ENCODE peak calls at places on chromosomes 3 and 15, in six cellular contexts. J, M, E, B, T and P are unnamed samples. For H3K27me3, the result is how much of the 10 kb centered on the place peaks cover.

GRCh38 chr3:151467069-151467468 is 6.2 kb upstream of the IGSF10 start:
- DNase-seq in J (no peak), B (no peak), T (no peak), M (no peak), E (no peak), P (no peak)

GRCh38 chr15:100671124-100671680 is 68.8 kb downstream of the ASB7 start:
- DNase-seq in B (no peak), E (no peak), J (no peak), T (no peak), M (no peak), P (no peak)

GRCh38 chr3:54034971-54035370 is 87.4 kb upstream of the CACNA2D3 start:
- DNase-seq in T (no peak), M (no peak), J (no peak), B (no peak), E (no peak), P (no peak)

GRCh38 chr15:69394556-69395282 is 19.4 kb upstream of the KIF23 start:
- DNase-seq in T (peak), J (peak), B (peak), E (peak), M (peak), P (peak)

GRCh38 chr3:1439395-1439794 is 346.6 kb downstream of the CNTN6 start:
- DNase-seq in B (peak), J (no peak), T (no peak), E (no peak), M (no peak), P (no peak)

GRCh38 chr3:51141573-51141972 is 243.5 kb upstream of the MANF start:
- DNase-seq in M (no peak), T (no peak), E (no peak), J (no peak), B (no peak), P (no peak)

GRCh38 chr15:52787123-52787503 is 3.0 kb downstream of the ONECUT1 start:
- DNase-seq in M (peak), T (no peak), J (no peak), B (peak), E (no peak), P (no peak)

GRCh38 chr3:53533486-53533885 is 39.1 kb downstream of the CACNA1D start:
- DNase-seq in B (no peak), E (no peak), M (no peak), J (no peak), T (no peak), P (no peak)

GRCh38 chr3:78255403-78255802 is 1215.5 kb downstream of the ROBO2 start:
- DNase-seq in J (no peak), E (no peak), T (no peak), B (no peak), M (no peak), P (no peak)

GRCh38 chr15:56732135-56732880 is 1.0 kb downstream of the ZNF280D start:
- DNase-seq in M (no peak), E (no peak), B (no peak), T (no peak), J (no peak), P (no peak)

GRCh38 chr3:14336414-14337285 is 65.8 kb upstream of the SLC6A6 start:
- DNase-seq in B (no peak), M (peak), E (no peak), T (no peak), J (no peak), P (peak)

GRCh38 chr15:66023322-66023972 is 154.2 kb downstream of the RAB11A start:
- DNase-seq in B (no peak), J (no peak), M (no peak), E (no peak), T (no peak), P (no peak)

GRCh38 chr3:23161308-23161707 is 41.8 kb upstream of the UBE2E2 start:
- DNase-seq in B (no peak), E (no peak), J (no peak), M (no peak), T (no peak), P (no peak)

GRCh38 chr3:71421820-71422566 is 161.5 kb downstream of the FOXP1 start:
- DNase-seq in E (no peak), T (no peak), M (no peak), J (no peak), B (no peak), P (no peak)

GRCh38 chr3:5426094-5426883 is 238.8 kb downstream of the EDEM1 start:
- DNase-seq in M (peak), B (peak), J (peak), T (peak), E (peak), P (peak)

GRCh38 chr3:17664923-17665322 is 77.5 kb downstream of the TBC1D5 start:
- DNase-seq in T (no peak), E (no peak), B (no peak), M (no peak), J (no peak), P (no peak)

GRCh38 chr3:195241592-195242355 is 29.2 kb downstream of the XXYLT1 start:
- DNase-seq in B (no peak), T (no peak), M (peak), J (no peak), E (peak), P (no peak)

GRCh38 chr3:112734718-112735350 is 93.9 kb upstream of the CCDC80 start:
- DNase-seq in E (peak), M (no peak), J (peak), T (no peak), B (peak), P (no peak)

GRCh38 chr3:50627407-50628051 is 10.6 kb downstream of the MAPKAPK3 start:
- DNase-seq in M (peak), B (peak), J (no peak), T (no peak), E (peak), P (peak)

GRCh38 chr3:69542265-69543079 is 156.6 kb upstream of the FRMD4B start:
- DNase-seq in B (peak), J (no peak), E (peak), M (peak), T (peak), P (peak)

GRCh38 chr3:14793126-14793857 is 25.5 kb upstream of the FGD5 start:
- DNase-seq in T (peak), M (no peak), J (no peak), B (no peak), E (no peak), P (peak)

GRCh38 chr3:174002543-174002942 is 605.0 kb downstream of the NLGN1 start:
- DNase-seq in E (no peak), M (no peak), T (no peak), B (no peak), J (no peak), P (no peak)

GRCh38 chr15:67501177-67501835 is 19.6 kb upstream of the C15orf61 start:
- DNase-seq in M (no peak), B (no peak), T (no peak), E (no peak), J (no peak), P (no peak)

GRCh38 chr3:87958289-87958688 is 100.5 kb downstream of the CGGBP1 start:
- DNase-seq in E (no peak), T (no peak), M (no peak), B (no peak), J (no peak), P (no peak)

GRCh38 chr3:52403955-52404354 is 40.9 kb downstream of the SEMA3G start:
- DNase-seq in M (no peak), J (no peak), T (no peak), E (no peak), B (no peak), P (peak)

GRCh38 chr15:77507151-77507847 is 86.6 kb downstream of the HMG20A start:
- DNase-seq in J (peak), T (peak), M (peak), B (no peak), E (no peak), P (peak)

GRCh38 chr3:116093374-116093773 is 351.9 kb downstream of the LSAMP start:
- DNase-seq in E (no peak), J (no peak), T (no peak), M (no peak), B (no peak), P (no peak)

GRCh38 chr15:81809543-81809942 is 236.3 kb downstream of the MEX3B start:
- DNase-seq in M (no peak), T (no peak), J (no peak), E (no peak), B (peak), P (no peak)

GRCh38 chr15:69590932-69591524 is 138.4 kb downstream of the RPLP1 start:
- DNase-seq in J (no peak), E (no peak), M (no peak), B (no peak), T (no peak), P (no peak)

GRCh38 chr15:99732268-99732641 is 982 bp downstream of the LYSMD4 start:
- DNase-seq in B (no peak), T (no peak), E (no peak), M (no peak), J (no peak), P (no peak)

GRCh38 chr15:35068861-35069260 is 16.2 kb downstream of the NANOGP8 start:
- DNase-seq in J (no peak), T (no peak), B (no peak), E (no peak), M (no peak), P (no peak)

GRCh38 chr3:158668506-158668905 is 3.9 kb downstream of the LXN start:
- DNase-seq in J (no peak), E (no peak), T (no peak), B (no peak), M (no peak), P (no peak)

GRCh38 chr3:61719278-61719977 is 158.1 kb downstream of the PTPRG start:
- DNase-seq in E (no peak), J (no peak), T (peak), M (no peak), B (no peak), P (no peak)

GRCh38 chr3:30894521-30895289 is at the start of gene GADL1:
- DNase-seq in M (peak), J (peak), E (peak), T (peak), B (peak), P (peak)

GRCh38 chr15:48681274-48681840 is 35.8 kb upstream of the FBN1 start:
- DNase-seq in M (no peak), B (no peak), E (no peak), J (no peak), T (no peak), P (no peak)
- TF ChIP-seq CTCF in M (no peak), B (no peak), E (no peak), J (no peak), T (no peak), P (no peak)

GRCh38 chr3:45145223-45145622 is 955 bp downstream of the CDCP1 start:
- DNase-seq in E (no peak), T (no peak), B (no peak), M (no peak), J (no peak), P (no peak)
- H3K27me3 ChIP-seq in E (under half), T (half or more), B (under half), M (under half), J (under half), P (under half)

DNA sequence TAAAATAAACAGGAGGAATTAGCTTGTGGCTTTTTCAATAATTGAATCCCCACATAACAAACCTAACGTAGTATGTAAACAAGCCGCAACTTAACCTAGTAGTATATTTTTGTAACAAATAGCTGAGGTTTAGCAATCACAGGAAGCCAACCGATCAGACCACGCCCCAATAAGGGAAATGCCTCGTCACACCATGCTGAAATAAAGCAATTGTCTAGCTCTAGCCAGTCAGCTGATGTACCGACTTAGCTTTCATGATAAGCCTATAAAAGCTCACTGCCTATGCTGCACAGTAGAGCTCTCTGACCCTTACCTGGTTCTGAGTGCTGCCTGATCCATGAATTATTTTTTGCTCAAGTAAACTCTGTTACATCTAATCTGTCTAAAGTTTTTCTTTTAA is 208.9 kb downstream of the ROBO1 start:
- DNase-seq in E (no peak), M (no peak), J (no peak), B (no peak), T (no peak), P (no peak)
- H3K4me3 ChIP-seq in E (no peak), M (no peak), J (no peak), B (no peak), T (no peak), P (no peak)

GRCh38 chr15:55527150-55527549 is 19.1 kb upstream of the DNAAF4 start:
- DNase-seq in T (no peak), J (no peak), E (no peak), M (no peak), B (no peak), P (no peak)
- TF ChIP-seq CTCF in T (no peak), J (no peak), E (no peak), M (no peak), B (no peak), P (no peak)

GRCh38 chr15:60655252-60655651 is 176.3 kb upstream of the ICE2 start:
- DNase-seq in T (no peak), B (no peak), M (no peak), J (no peak), E (no peak), P (no peak)
- H3K27me3 ChIP-seq in T (under half), B (under half), M (under half), J (under half), E (under half), P (under half)

GRCh38 chr3:11381563-11381962 is 109.4 kb downstream of the ATG7 start:
- DNase-seq in B (no peak), M (no peak), T (no peak), E (no peak), J (no peak), P (no peak)

GRCh38 chr3:11379824-11380281 is 107.7 kb downstream of the ATG7 start:
- DNase-seq in T (no peak), J (no peak), B (no peak), E (no peak), M (no peak), P (no peak)

GRCh38 chr3:11379238-11379823 is 107.1 kb downstream of the ATG7 start:
- DNase-seq in J (no peak), T (no peak), M (no peak), B (no peak), E (no peak), P (no peak)

GRCh38 chr3:11382146-11382545 is 109.9 kb downstream of the ATG7 start:
- DNase-seq in M (no peak), E (no peak), J (no peak), T (no peak), B (no peak), P (no peak)

DNA sequence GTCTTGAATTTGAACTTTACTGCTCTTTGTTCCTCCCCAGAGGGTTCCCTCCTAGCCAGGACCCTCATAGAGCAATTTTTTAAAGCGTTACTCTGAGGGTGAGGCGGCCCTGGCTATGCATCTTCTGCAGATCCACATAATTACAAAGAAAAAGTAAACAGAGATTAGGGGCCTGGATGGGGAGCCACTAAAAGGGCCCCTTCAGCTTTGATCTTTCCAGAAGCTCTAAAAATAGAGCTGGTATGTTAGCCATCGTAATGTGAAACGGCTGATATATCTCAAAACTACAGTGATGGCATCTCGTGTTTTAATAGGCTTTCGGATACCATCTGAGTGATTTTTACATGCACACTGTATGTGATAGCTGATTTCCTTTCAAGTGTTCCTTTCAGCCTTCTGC is 108.1 kb downstream of the ATG7 start:
- DNase-seq in B (no peak), E (no peak), J (no peak), T (no peak), M (no peak), P (no peak)
- H3K4me3 ChIP-seq in B (no peak), E (no peak), J (peak), T (no peak), M (no peak), P (peak)